ENCODE peak calls at places on chromosomes 12 and 14, in eight cellular contexts. T is fibroblast of lung, X is heart right ventricle, W is AG04450, Q is left ventricle myocardium inferior, K is right atrium auricular region, B is MM.1S, O is body of pancreas. G is an unnamed sample. For H3K9me3 and H3K27me3, the result is how much of the 10 kb centered on the place peaks cover.

GRCh38 chr14:101542391-101542790 is 18.9 kb upstream of the DIO3 start:
- DNase-seq in T (no peak), X (no peak), W (no peak), Q (no peak), K (no peak), B (no peak), O (no peak), G (peak)

GRCh38 chr12:125519026-125519651 is 453.9 kb downstream of the AACS start:
- DNase-seq in T (no peak), X (no peak), W (no peak), Q (no peak), K (no peak), B (no peak), O (peak), G (peak)

GRCh38 chr14:74299061-74299545 is 3.6 kb downstream of the ABCD4 start:
- DNase-seq in T (no peak), X (no peak), W (no peak), Q (no peak), K (no peak), B (no peak), O (no peak), G (no peak)

GRCh38 chr12:77979597-77980250 is 149.0 kb downstream of the NAV3 start:
- DNase-seq in T (no peak), X (no peak), W (no peak), Q (no peak), K (no peak), B (no peak), O (no peak), G (no peak)

GRCh38 chr12:62891805-62892549 is 43.0 kb downstream of the PPM1H start:
- DNase-seq in T (no peak), X (no peak), W (no peak), Q (no peak), K (no peak), B (no peak), O (no peak), G (no peak)

GRCh38 chr12:4421590-4422031 is 24.0 kb downstream of the FGF6 start:
- DNase-seq in T (peak), X (no peak), W (no peak), Q (no peak), K (no peak), B (peak), O (no peak), G (peak)

GRCh38 chr12:105025890-105026289 is 39.8 kb downstream of the NOPCHAP1 start:
- DNase-seq in T (peak), X (no peak), W (peak), Q (no peak), K (peak), B (no peak), O (peak), G (no peak)

GRCh38 chr14:30957813-30958370 is 67.6 kb upstream of the AP4S1 start:
- DNase-seq in T (no peak), X (no peak), W (no peak), Q (no peak), K (no peak), B (no peak), O (peak), G (peak)

GRCh38 chr12:87836190-87836589 is 193.0 kb downstream of the C12orf50 start:
- DNase-seq in T (no peak), X (no peak), W (no peak), Q (no peak), K (no peak), B (no peak), O (no peak), G (no peak)

GRCh38 chr14:77259025-77259715 is 11.8 kb downstream of the NGB start:
- DNase-seq in T (no peak), X (no peak), W (no peak), Q (no peak), K (no peak), B (no peak), O (no peak), G (no peak)

GRCh38 chr14:100037351-100037750 is 27.9 kb upstream of the EVL start:
- DNase-seq in T (peak), X (no peak), W (no peak), Q (no peak), K (no peak), B (no peak), O (peak), G (no peak)

GRCh38 chr12:43957732-43958131 is 121.9 kb downstream of the TMEM117 start:
- DNase-seq in T (peak), X (no peak), W (peak), Q (no peak), K (no peak), B (peak), O (no peak), G (peak)

GRCh38 chr12:15276088-15276698 is 46.1 kb upstream of the PTPRO start:
- DNase-seq in T (peak), X (no peak), W (no peak), Q (no peak), K (no peak), B (no peak), O (no peak), G (peak)

GRCh38 chr14:99518441-99519346 is 37.5 kb downstream of the CCNK start:
- DNase-seq in T (peak), X (peak), W (no peak), Q (peak), K (peak), B (peak), O (peak), G (peak)

GRCh38 chr12:109626378-109627115 is 53.0 kb downstream of the MVK start:
- DNase-seq in T (no peak), X (no peak), W (no peak), Q (no peak), K (no peak), B (no peak), O (no peak), G (no peak)

GRCh38 chr12:93461503-93461902 is 5.8 kb upstream of the MRPL42 start:
- DNase-seq in T (no peak), X (no peak), W (no peak), Q (no peak), K (no peak), B (no peak), O (no peak), G (no peak)

GRCh38 chr12:69225251-69225910 is 14.0 kb upstream of the CPSF6 start:
- DNase-seq in T (no peak), X (no peak), W (no peak), Q (no peak), K (no peak), B (no peak), O (no peak), G (no peak)

GRCh38 chr14:89349196-89350008 is 67.6 kb downstream of the FOXN3 start:
- DNase-seq in T (peak), X (no peak), W (no peak), Q (no peak), K (no peak), B (no peak), O (peak), G (peak)

GRCh38 chr12:124617615-124618014 is 50.2 kb upstream of the NCOR2 start:
- DNase-seq in T (no peak), X (peak), W (no peak), Q (peak), K (no peak), B (no peak), O (peak), G (no peak)

GRCh38 chr12:630656-631632 is 32.3 kb downstream of the NINJ2 start:
- DNase-seq in T (no peak), X (peak), W (no peak), Q (peak), K (no peak), B (peak), O (peak), G (no peak)

GRCh38 chr14:98906123-98906995 is 365.6 kb downstream of the BCL11B start:
- DNase-seq in T (peak), X (no peak), W (no peak), Q (no peak), K (no peak), B (no peak), O (peak), G (peak)

GRCh38 chr12:119802472-119802871 is 74.6 kb downstream of the CIT start:
- DNase-seq in T (peak), X (peak), W (no peak), Q (peak), K (peak), B (no peak), O (peak), G (no peak)

GRCh38 chr14:45698462-45699134 is 445.6 kb upstream of the MIS18BP1 start:
- DNase-seq in T (no peak), X (no peak), W (no peak), Q (no peak), K (no peak), B (no peak), O (peak), G (no peak)

GRCh38 chr12:131117438-131118245 is 163.9 kb downstream of the ADGRD1 start:
- DNase-seq in T (no peak), X (no peak), W (no peak), Q (no peak), K (no peak), B (no peak), O (no peak), G (no peak)

GRCh38 chr12:5945071-5946008 is at the start of gene ANO2:
- DNase-seq in T (no peak), X (peak), W (no peak), Q (no peak), K (no peak), B (peak), O (no peak), G (no peak)

GRCh38 chr12:88339254-88339949 is 197.3 kb downstream of the TMTC3 start:
- DNase-seq in T (peak), X (no peak), W (peak), Q (no peak), K (no peak), B (no peak), O (no peak), G (no peak)

GRCh38 chr14:75525969-75526368 is 3.7 kb downstream of the BATF start:
- DNase-seq in T (no peak), X (no peak), W (no peak), Q (no peak), K (no peak), B (no peak), O (no peak), G (no peak)
- H3K4me3 ChIP-seq in T (no peak), X (no peak), W (no peak), Q (no peak), K (no peak), B (no peak), O (no peak), G (no peak)

DNA sequence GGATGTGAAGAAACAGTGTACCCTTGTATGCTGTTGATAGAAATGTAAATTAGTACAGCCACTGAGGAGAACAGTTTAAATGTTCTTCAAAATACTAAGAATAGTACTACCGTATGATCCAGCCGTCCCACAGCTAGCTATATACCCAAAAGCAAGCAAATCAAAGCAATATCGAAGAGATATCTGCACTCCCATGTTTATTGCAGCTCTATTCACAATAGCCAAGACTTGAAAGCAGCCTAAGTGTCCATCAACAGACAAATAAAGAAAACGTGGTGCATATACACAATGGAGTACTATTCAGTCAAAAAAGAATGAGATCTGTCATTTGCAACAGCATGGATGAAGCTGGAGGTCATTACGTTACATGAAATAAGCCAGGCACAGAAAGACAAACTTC is 88.5 kb upstream of the SLC38A4 start:
- DNase-seq in T (no peak), X (no peak), W (no peak), Q (no peak), K (no peak), B (no peak), O (no peak), G (no peak)
- H3K9me3 ChIP-seq in T (under half), X (under half), W (under half), Q (under half), K (under half), B (under half), O (under half), G (under half)

DNA sequence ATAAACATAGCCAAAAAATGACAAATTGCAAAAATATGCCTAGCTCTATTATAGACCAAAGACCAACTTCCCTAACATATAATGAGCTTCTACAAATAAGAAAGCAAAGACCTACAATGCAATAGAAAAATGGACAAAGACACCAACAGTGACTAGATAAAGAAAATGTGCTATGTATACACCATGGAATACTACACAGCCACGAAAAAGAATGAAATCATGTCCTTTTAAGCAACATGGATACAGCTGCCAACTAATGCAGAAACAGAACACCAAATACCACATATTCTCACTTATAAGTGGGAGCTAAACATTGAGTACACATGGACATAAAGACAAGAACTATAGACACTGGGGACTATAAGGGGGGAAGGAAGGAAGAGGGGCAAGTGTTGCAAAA is 10.9 kb upstream of the PCNX1 start:
- DNase-seq in T (no peak), X (no peak), W (no peak), Q (no peak), K (no peak), B (no peak), O (no peak), G (no peak)
- H3K27me3 ChIP-seq in T (under half), X (under half), W (under half), Q (under half), K (under half), B (under half), O (under half), G (under half)

DNA sequence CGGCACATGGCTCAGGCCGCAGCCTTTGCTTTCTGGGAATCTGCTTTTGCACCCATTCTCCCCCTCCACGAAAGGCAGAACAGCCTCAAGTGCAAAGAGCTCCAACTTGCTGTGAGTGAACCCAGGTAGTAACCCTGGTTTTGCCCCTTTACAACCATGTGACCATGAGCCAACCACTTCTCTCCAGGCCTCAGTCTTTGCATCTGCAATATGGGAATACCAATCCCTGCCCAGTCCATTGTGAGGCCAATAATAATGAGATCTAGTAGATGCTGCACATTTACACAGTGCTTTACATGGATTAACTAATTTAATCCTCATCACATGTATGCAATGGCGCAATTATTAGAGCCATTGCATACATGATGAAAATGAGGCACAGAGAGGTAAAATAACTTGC is 108.9 kb upstream of the MYL2 start:
- DNase-seq in T (no peak), X (no peak), W (no peak), Q (no peak), K (no peak), B (no peak), O (no peak), G (no peak)
- H3K4me3 ChIP-seq in T (no peak), X (no peak), W (no peak), Q (no peak), K (no peak), B (no peak), O (no peak), G (no peak)

DNA sequence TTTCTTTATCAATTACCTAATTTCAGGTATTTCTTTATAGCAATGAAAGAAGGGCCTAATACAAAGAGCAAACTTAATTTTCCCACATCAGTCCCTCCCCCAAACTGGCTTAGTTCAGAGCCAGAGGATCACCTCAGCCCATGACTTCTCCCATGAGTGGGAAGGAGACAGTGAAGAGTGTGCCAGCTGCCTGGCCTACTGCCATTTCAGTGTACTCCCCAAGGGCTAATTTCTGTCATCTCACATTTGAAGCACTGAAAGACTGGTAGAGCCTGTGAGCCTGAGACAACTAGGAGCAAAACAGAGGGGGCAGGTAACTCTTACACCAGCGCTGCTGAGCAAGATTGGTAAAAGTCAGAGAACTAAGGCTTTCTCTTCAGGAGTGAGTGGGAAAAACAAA is 29.1 kb upstream of the ADAM20 start:
- DNase-seq in T (no peak), X (peak), W (no peak), Q (peak), K (no peak), B (no peak), O (no peak), G (no peak)
- H3K9me3 ChIP-seq in T (under half), X (under half), W (under half), Q (under half), K (under half), B (under half), O (under half), G (under half)

DNA sequence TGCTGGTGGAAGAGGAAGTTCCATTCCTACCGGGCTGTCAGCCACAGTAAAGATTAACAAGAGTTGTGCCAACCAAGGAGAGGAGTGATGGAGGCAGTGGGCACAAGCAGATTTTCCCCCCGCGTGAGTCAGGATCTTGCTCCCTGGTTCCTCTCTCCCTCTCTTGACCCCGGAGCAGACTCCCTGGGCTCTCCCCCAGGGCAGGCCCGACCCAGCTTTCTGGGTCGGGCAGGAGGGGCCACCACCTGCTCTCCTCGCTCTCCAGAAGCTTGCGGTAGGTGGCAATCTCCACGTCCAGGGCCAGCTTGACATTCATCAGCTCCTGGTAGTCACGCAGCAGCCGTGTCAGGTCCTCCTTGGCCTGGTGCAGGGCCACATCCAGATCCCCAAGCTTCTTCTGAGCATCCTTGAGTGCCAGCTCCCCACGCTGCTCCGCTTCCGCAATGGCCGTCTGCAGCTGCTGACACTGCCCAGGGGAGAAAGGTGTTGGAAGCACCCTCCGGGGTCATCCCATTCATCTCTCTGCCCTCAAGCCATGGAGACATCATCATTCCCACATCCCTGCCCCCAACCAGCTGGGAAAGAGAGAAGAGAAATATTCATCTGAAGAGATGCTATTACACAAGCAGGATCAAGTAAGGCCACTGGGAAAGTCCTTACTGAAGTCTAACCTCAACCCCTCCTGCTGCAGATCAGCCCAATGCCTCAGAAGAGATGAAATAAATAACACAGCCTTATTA is 9.0 kb upstream of the KRT4 start:
- DNase-seq in T (no peak), X (no peak), W (no peak), Q (no peak), K (no peak), B (no peak), O (no peak), G (no peak)
- H3K27me3 ChIP-seq in T (under half), X (under half), W (under half), Q (half or more), K (under half), B (half or more), O (under half), G (under half)

GRCh38 chr14:92609955-92610354 is 96.4 kb downstream of the RIN3 start:
- DNase-seq in T (peak), X (no peak), W (no peak), Q (no peak), K (no peak), B (no peak), O (no peak), G (no peak)
- H3K4me3 ChIP-seq in T (no peak), X (no peak), W (no peak), Q (no peak), K (no peak), B (no peak), O (no peak), G (no peak)

GRCh38 chr14:106488293-106488692 is 961.9 kb downstream of the TMEM121 start:
- DNase-seq in T (no peak), X (no peak), W (no peak), Q (no peak), K (no peak), B (no peak), O (no peak), G (no peak)

GRCh38 chr14:106493962-106494823 is 967.8 kb downstream of the TMEM121 start:
- DNase-seq in T (no peak), X (no peak), W (no peak), Q (no peak), K (no peak), B (no peak), O (no peak), G (no peak)

GRCh38 chr14:106490442-106490841 is 964.1 kb downstream of the TMEM121 start:
- DNase-seq in T (no peak), X (no peak), W (no peak), Q (no peak), K (no peak), B (no peak), O (no peak), G (no peak)

GRCh38 chr14:106489112-106489881 is 962.9 kb downstream of the TMEM121 start:
- DNase-seq in T (no peak), X (no peak), W (no peak), Q (no peak), K (no peak), B (no peak), O (no peak), G (no peak)

GRCh38 chr14:106491851-106492250 is 965.5 kb downstream of the TMEM121 start:
- DNase-seq in T (no peak), X (no peak), W (no peak), Q (no peak), K (no peak), B (peak), O (no peak), G (no peak)
- H3K9me3 ChIP-seq in T (under half), X (under half), W (under half), Q (under half), K (under half), B (under half), O (under half), G (under half)